ENCODE peak calls at places on chromosome 19, in four cellular contexts. U, Z, D and M are unnamed samples.

GRCh38 chr19:9914315-9915207 is 21.8 kb downstream of the OLFM2 start:
- DNase-seq in Z (peak; percentile 86), U (peak; percentile 50), D (peak; percentile 66), M (no peak)

GRCh38 chr19:954672-955494 is 29.0 kb downstream of the ARID3A start:
- DNase-seq in Z (no peak), U (no peak), D (no peak), M (no peak)

GRCh38 chr19:7699003-7699402 is 2.9 kb downstream of the FCER2 start:
- DNase-seq in U (no peak), Z (no peak), D (no peak), M (no peak)

GRCh38 chr19:39321832-39322176 is 1.1 kb upstream of the LRFN1 start:
- DNase-seq in D (no peak), U (no peak), Z (no peak), M (no peak)

GRCh38 chr19:38841180-38841766 is 8.5 kb downstream of the HNRNPL start:
- DNase-seq in U (no peak), Z (no peak), D (no peak), M (no peak)

GRCh38 chr19:5497297-5497696 is 42.1 kb downstream of the ZNRF4 start:
- DNase-seq in U (no peak), D (no peak), Z (no peak), M (no peak)

GRCh38 chr19:35053667-35054293 is 12.3 kb downstream of the HPN start:
- DNase-seq in U (no peak), D (no peak), Z (no peak), M (no peak)

GRCh38 chr19:58277748-58278147 is 1.0 kb upstream of the ZNF8 start:
- DNase-seq in D (peak; percentile 19), U (no peak), Z (no peak), M (no peak)

GRCh38 chr19:54106716-54107115 is 4.1 kb downstream of the NDUFA3 start:
- DNase-seq in D (no peak), U (no peak), Z (peak; percentile 39), M (no peak)

GRCh38 chr19:50795665-50796073 is 5.5 kb downstream of the ACP4 start:
- DNase-seq in D (no peak), Z (no peak), U (no peak), M (no peak)

GRCh38 chr19:29620931-29621351 is 14.9 kb downstream of the POP4 start:
- DNase-seq in U (no peak), Z (no peak), D (no peak), M (no peak)

GRCh38 chr19:13865578-13866462 is 11.1 kb upstream of the NANOS3 start:
- DNase-seq in U (no peak), Z (no peak), D (peak; percentile 39), M (no peak)

GRCh38 chr19:13868663-13869062 is 8.3 kb upstream of the NANOS3 start:
- DNase-seq in Z (no peak), U (no peak), D (no peak), M (no peak)

GRCh38 chr19:13864513-13865242 is 12.3 kb upstream of the NANOS3 start:
- DNase-seq in D (no peak), U (no peak), Z (no peak), M (no peak)

GRCh38 chr19:13865243-13865577 is 11.7 kb upstream of the NANOS3 start:
- DNase-seq in U (no peak), D (no peak), Z (no peak), M (no peak)

GRCh38 chr19:13866463-13867046 is 10.4 kb upstream of the NANOS3 start:
- DNase-seq in Z (no peak), U (no peak), D (no peak), M (no peak)
- H3K4me3 ChIP-seq in Z (no peak overlapping the region), U (no peak overlapping the region), D (no peak overlapping the region), M (peak overlapping the region; percentile 60)

DNA sequence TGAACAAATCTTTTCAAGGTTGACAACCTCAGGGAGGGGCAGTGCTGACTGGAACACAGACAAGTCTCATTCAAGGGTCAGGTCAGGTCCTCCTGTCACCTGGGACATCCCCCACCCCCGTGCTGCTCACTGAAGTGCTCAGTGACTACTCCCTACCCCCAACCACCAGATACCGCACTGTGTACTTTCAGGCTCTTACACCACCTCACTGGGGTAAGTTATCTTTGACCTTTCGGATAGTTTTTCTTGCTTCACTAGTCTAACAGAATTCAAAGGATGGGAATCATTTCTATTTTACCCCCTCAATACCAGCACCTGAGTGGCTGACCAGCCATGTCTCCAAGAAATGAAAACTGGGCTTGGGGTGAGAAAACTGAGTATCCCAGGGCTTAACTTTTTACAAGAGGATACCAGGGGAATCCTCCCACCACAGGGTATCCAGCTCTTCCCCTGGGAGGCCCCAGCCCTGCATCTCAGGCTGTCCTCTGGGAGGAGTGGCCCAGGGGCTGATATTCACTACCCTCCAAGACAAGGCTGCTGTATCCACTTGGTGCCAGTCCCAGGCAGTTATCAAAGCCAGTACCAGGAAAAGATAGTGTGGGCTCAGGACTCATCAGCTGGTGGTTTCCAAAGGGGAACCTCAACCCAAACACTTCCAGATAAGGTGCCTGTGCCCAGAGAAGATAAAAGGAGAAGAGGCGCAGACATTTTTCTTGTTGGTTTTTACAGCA is 2.1 kb downstream of the ZNF563 start:
- DNase-seq in Z (no peak), U (peak; percentile 96), D (no peak), M (peak; percentile 65)
- H3K4me3 ChIP-seq in Z (no peak overlapping the region), U (peak overlapping the region; percentile 98), D (no peak overlapping the region), M (no peak overlapping the region)

GRCh38 chr19:45322311-45322710 is 364 bp downstream of the CKM start:
- DNase-seq in U (peak; percentile 48), Z (no peak), D (no peak), M (no peak)

GRCh38 chr19:45324349-45324907 is 1.8 kb upstream of the CKM start:
- DNase-seq in D (no peak), Z (no peak), U (no peak), M (no peak)

GRCh38 chr19:45321848-45322247 is 827 bp downstream of the CKM start:
- DNase-seq in U (no peak), Z (no peak), D (no peak), M (no peak)

GRCh38 chr19:45322744-45323281 is at the start of gene CKM:
- DNase-seq in D (no peak), U (no peak), Z (no peak), M (no peak)

GRCh38 chr19:45323671-45324081 is 1.0 kb upstream of the CKM start:
- DNase-seq in D (no peak), U (no peak), Z (no peak), M (no peak)
- H3K4me3 ChIP-seq in D (no peak overlapping the region), U (no peak overlapping the region), Z (no peak overlapping the region), M (peak overlapping the region; percentile 37)

DNA sequence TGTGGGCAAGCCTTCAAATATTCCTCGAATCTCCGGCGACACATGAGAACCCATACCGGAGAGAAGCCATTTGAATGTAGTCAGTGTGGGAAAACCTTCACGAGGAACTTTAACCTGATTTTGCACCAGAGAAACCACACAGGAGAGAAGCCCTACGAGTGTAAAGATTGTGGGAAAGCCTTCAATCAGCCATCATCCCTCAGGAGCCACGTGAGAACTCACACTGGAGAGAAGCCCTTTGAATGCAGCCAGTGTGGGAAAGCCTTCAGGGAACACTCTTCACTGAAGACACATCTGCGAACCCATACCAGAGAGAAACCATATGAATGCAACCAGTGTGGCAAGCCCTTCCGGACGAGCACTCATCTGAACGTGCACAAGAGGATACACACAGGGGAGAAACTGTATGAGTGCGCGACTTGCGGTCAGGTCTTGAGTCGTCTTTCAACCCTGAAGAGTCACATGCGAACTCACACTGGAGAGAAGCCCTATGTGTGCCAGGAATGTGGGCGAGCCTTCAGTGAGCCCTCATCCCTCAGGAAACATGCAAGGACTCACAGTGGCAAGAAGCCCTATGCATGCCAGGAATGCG is 28.8 kb downstream of the ZNF333 start:
- DNase-seq in Z (no peak), U (no peak), D (no peak), M (no peak)
- H3K4me3 ChIP-seq in Z (no peak overlapping the region), U (no peak overlapping the region), D (no peak overlapping the region), M (no peak overlapping the region)

GRCh38 chr19:48835734-48836088 is 580 bp downstream of the HSD17B14 start:
- DNase-seq in Z (peak; percentile 96), U (peak; percentile 82), D (peak; percentile 97), M (peak; percentile 35)
- H3K4me3 ChIP-seq in Z (peak overlapping the region; percentile 10), U (peak overlapping the region; percentile 39), D (peak overlapping the region; percentile 17), M (peak overlapping the region; percentile 54)

GRCh38 chr19:18476507-18477041 is 38.6 kb upstream of the ISYNA1 start:
- DNase-seq in U (no peak), Z (no peak), D (no peak), M (no peak)

GRCh38 chr19:18475762-18476331 is 37.9 kb upstream of the ISYNA1 start:
- DNase-seq in U (peak; percentile 75), D (no peak), Z (no peak), M (no peak)

GRCh38 chr19:18477042-18477760 is 39.3 kb upstream of the ISYNA1 start:
- DNase-seq in Z (peak; percentile 62), U (no peak), D (no peak), M (no peak)

GRCh38 chr19:18478545-18479311 is 40.8 kb upstream of the ISYNA1 start:
- DNase-seq in D (peak; percentile 67), Z (peak; percentile 94), U (peak; percentile 88), M (peak; percentile 54)

GRCh38 chr19:18477974-18478373 is 40.0 kb upstream of the ISYNA1 start:
- DNase-seq in U (no peak), Z (no peak), D (no peak), M (no peak)
- H3K4me3 ChIP-seq in U (no peak overlapping the region), Z (no peak overlapping the region), D (no peak overlapping the region), M (no peak overlapping the region)